ENCODE peak calls at places on chromosomes 12 and 14, in six cellular contexts. V is activated CD4-positive, alpha-beta T cell treated with anti-CD3 and anti-CD28 coated beads, Interleukin-2, amount 50 U/mL, for 24 hours; M is activated T-helper 9 cell treated with anti-CD3 and anti-CD28 coated beads, Interleukin-2, amount 50 U/mL, for 16 hours; Z is NCI-H1092; E is NCI-H1694; C is HepG2. J is an unnamed sample.

GRCh38 chr12:21559855-21560569 is 33.9 kb downstream of the SPX start:
- DNase-seq in M (no peak), E (no peak), Z (no peak), C (no peak), V (no peak), J (no peak)

GRCh38 chr12:62843714-62844113 is 91.2 kb downstream of the PPM1H start:
- DNase-seq in M (no peak), E (no peak), V (no peak), C (peak), Z (no peak), J (no peak)

GRCh38 chr14:80621701-80622100 is 319.8 kb downstream of the CEP128 start:
- DNase-seq in C (peak), E (peak), Z (no peak), V (no peak), M (no peak), J (no peak)

GRCh38 chr12:39959016-39959415 is 146.9 kb downstream of the SLC2A13 start:
- DNase-seq in E (peak), M (no peak), Z (no peak), V (no peak), C (no peak), J (no peak)

GRCh38 chr12:92078167-92079053 is 67.2 kb downstream of the BTG1 start:
- DNase-seq in E (no peak), Z (no peak), M (no peak), V (peak), C (no peak), J (no peak)

GRCh38 chr14:101249676-101250036 is 311.6 kb upstream of the DIO3 start:
- DNase-seq in M (no peak), Z (no peak), V (no peak), C (no peak), E (no peak), J (no peak)

GRCh38 chr12:46933947-46934346 is 108.2 kb upstream of the SLC38A4 start:
- DNase-seq in C (peak), V (no peak), E (no peak), Z (no peak), M (no peak), J (peak)

GRCh38 chr12:101769865-101770264 is 30.6 kb upstream of the SYCP3 start:
- DNase-seq in V (no peak), Z (no peak), C (no peak), E (no peak), M (no peak), J (no peak)

GRCh38 chr14:22847661-22848341 is 11.4 kb downstream of the MMP14 start:
- DNase-seq in C (no peak), M (no peak), Z (no peak), V (no peak), E (no peak), J (no peak)

GRCh38 chr14:45085004-45085403 is 1.1 kb downstream of the PRPF39 start:
- DNase-seq in M (no peak), C (peak), E (no peak), Z (no peak), V (no peak), J (no peak)